ENCODE peak calls at places on chromosome 15, in seven cellular contexts. Z is Panc1; B is cardiac muscle cell; A is CD8-positive, alpha-beta memory T cell; N is neural progenitor cell; S is PC-3; D is sigmoid colon. Y is an unnamed sample.

GRCh38 chr15:89556413-89557262 is 18.6 kb upstream of the TICRR start:
- DNase-seq in Z (peak; percentile 60), D (no peak), S (peak; percentile 91), A (peak; percentile 57), N (peak; percentile 85), B (peak; percentile 85), Y (peak; percentile 25)

GRCh38 chr15:89743011-89743410 is 8.0 kb downstream of the MESP1 start:
- DNase-seq in N (no peak), S (no peak), D (no peak), B (no peak), Z (no peak), A (no peak), Y (no peak)

GRCh38 chr15:71115567-71116351 is 488 bp downstream of the THSD4 start:
- DNase-seq in B (peak; percentile 50), A (no peak), Z (no peak), D (no peak), S (peak; percentile 62), N (peak; percentile 75), Y (peak; percentile 76)

GRCh38 chr15:67109141-67110034 is 44.0 kb downstream of the SMAD3 start:
- DNase-seq in A (no peak), Z (no peak), N (no peak), B (no peak), S (no peak), D (peak; percentile 86), Y (peak; percentile 48)

GRCh38 chr15:35827949-35828348 is 282.0 kb upstream of the DPH6 start:
- DNase-seq in N (no peak), B (no peak), D (no peak), Z (no peak), A (no peak), S (no peak), Y (no peak)

GRCh38 chr15:66706225-66706732 is 4.2 kb downstream of the SMAD6 start:
- DNase-seq in B (peak; percentile 41), A (no peak), Z (no peak), N (peak; percentile 78), D (no peak), S (no peak), Y (no peak)

GRCh38 chr15:96158938-96159337 is 171.6 kb upstream of the NR2F2 start:
- DNase-seq in B (no peak), N (no peak), S (no peak), Z (no peak), A (no peak), D (no peak), Y (no peak)

GRCh38 chr15:96331942-96332853 is 1.7 kb downstream of the NR2F2 start:
- DNase-seq in N (peak; percentile 59), S (peak; percentile 49), A (no peak), D (peak; percentile 77), Z (no peak), B (peak; percentile 56), Y (no peak)

GRCh38 chr15:89784686-89784960 is 8.5 kb downstream of the MESP2 start:
- DNase-seq in A (no peak), Z (no peak), N (no peak), S (no peak), D (no peak), B (no peak), Y (no peak)

GRCh38 chr15:94263341-94264273 is 32.2 kb downstream of the MCTP2 start:
- DNase-seq in S (no peak), N (no peak), Z (no peak), D (no peak), B (no peak), A (no peak), Y (no peak)

GRCh38 chr15:49265911-49266310 is 95.9 kb downstream of the GALK2 start:
- DNase-seq in B (no peak), D (no peak), A (no peak), S (no peak), Z (no peak), N (no peak), Y (no peak)

GRCh38 chr15:60791216-60791615 is 312.3 kb upstream of the ICE2 start:
- DNase-seq in B (no peak), Z (no peak), N (no peak), D (no peak), S (no peak), A (no peak), Y (no peak)

GRCh38 chr15:75843618-75844610 is 667 bp downstream of the UBE2Q2 start:
- DNase-seq in Z (no peak), B (peak; percentile 69), D (peak; percentile 84), N (peak; percentile 74), S (peak; percentile 44), A (peak; percentile 67), Y (peak; percentile 47)

GRCh38 chr15:91271565-91272153 is 171.6 kb downstream of the SV2B start:
- DNase-seq in Z (peak; percentile 52), B (peak; percentile 74), S (peak; percentile 82), A (peak; percentile 65), N (peak; percentile 86), D (no peak), Y (no peak)

GRCh38 chr15:69829974-69830373 is 267.7 kb downstream of the TLE3 start:
- DNase-seq in D (no peak), B (no peak), N (no peak), S (no peak), A (no peak), Z (no peak), Y (no peak)

GRCh38 chr15:36882487-36883108 is 217.8 kb downstream of the MEIS2 start:
- DNase-seq in N (peak; percentile 62), A (no peak), S (peak; percentile 57), B (peak; percentile 52), D (no peak), Z (no peak), Y (no peak)

GRCh38 chr15:39426552-39427532 is 154.0 kb upstream of the THBS1 start:
- DNase-seq in A (peak; percentile 89), B (no peak), D (peak; percentile 77), N (peak; percentile 21), S (no peak), Z (no peak), Y (no peak)

GRCh38 chr15:48645558-48646330 is at the start of gene FBN1:
- DNase-seq in D (peak; percentile 90), S (peak; percentile 28), Z (no peak), B (peak; percentile 70), A (no peak), N (peak; percentile 94), Y (peak; percentile 15)

GRCh38 chr15:59154268-59154667 is 49.3 kb downstream of the CCNB2 start:
- DNase-seq in A (no peak), Z (no peak), D (no peak), S (no peak), B (no peak), N (no peak), Y (no peak)

GRCh38 chr15:25850154-25851111 is 12.7 kb downstream of the ATP10A start:
- DNase-seq in D (peak; percentile 91), N (peak; percentile 67), B (peak; percentile 51), Z (peak; percentile 28), S (peak; percentile 79), A (peak; percentile 80), Y (peak; percentile 43)
- H3K4me1 ChIP-seq in D (peaks cover 20% of the 10 kb centered on the region), N (peaks cover 24% of the 10 kb centered on the region), B (no peaks in the 10 kb centered on the region), Z (peaks cover 5% of the 10 kb centered on the region), S (peaks cover 16% of the 10 kb centered on the region), A (peaks cover 90% of the 10 kb centered on the region), Y (no peaks in the 10 kb centered on the region)

GRCh38 chr15:77964193-77964592 is 113.3 kb downstream of the TBC1D2B start:
- DNase-seq in A (no peak), D (no peak), S (no peak), Z (no peak), B (no peak), N (no peak), Y (no peak)

GRCh38 chr15:77959094-77959879 is 118.2 kb downstream of the TBC1D2B start:
- DNase-seq in Z (no peak), D (peak; percentile 88), B (peak; percentile 79), N (peak; percentile 80), A (peak; percentile 81), S (peak; percentile 79), Y (peak; percentile 92)
- H3K4me3 ChIP-seq in Z (peak overlapping the region; percentile 23), D (peak overlapping the region; percentile 23), B (no peak overlapping the region), N (no peak overlapping the region), A (no peak overlapping the region), S (peak overlapping the region; percentile 59), Y (peak overlapping the region; percentile 6)

GRCh38 chr15:74123685-74124084 is 6.7 kb upstream of the ISLR2 start:
- DNase-seq in Z (no peak), S (no peak), B (no peak), N (no peak), D (no peak), A (no peak), Y (no peak)
- H3K27ac ChIP-seq in Z (no peak overlapping the region), S (no peak overlapping the region), B (no peak overlapping the region), N (no peak overlapping the region), D (no peak overlapping the region), A (no peak overlapping the region), Y (no peak overlapping the region)

GRCh38 chr15:64682255-64682654 is 93.1 kb downstream of the RBPMS2 start:
- DNase-seq in Z (no peak), D (no peak), N (no peak), A (no peak), B (no peak), S (no peak), Y (no peak)
- H3K4me1 ChIP-seq in Z (peaks cover 6% of the 10 kb centered on the region), D (no peaks in the 10 kb centered on the region), N (no peaks in the 10 kb centered on the region), A (no peaks in the 10 kb centered on the region), B (no peaks in the 10 kb centered on the region), S (no peaks in the 10 kb centered on the region), Y (no peaks in the 10 kb centered on the region)

GRCh38 chr15:68558318-68559305 is 20.2 kb upstream of the CORO2B start:
- DNase-seq in S (no peak), D (peak; percentile 60), N (peak; percentile 51), A (no peak), B (no peak), Z (no peak), Y (no peak)
- H3K4me3 ChIP-seq in S (no peak overlapping the region), D (peak overlapping the region; percentile 48), N (peak overlapping the region; percentile 47), A (peak overlapping the region; percentile 36), B (no peak overlapping the region), Z (peak overlapping the region; percentile 30), Y (no peak overlapping the region)

DNA sequence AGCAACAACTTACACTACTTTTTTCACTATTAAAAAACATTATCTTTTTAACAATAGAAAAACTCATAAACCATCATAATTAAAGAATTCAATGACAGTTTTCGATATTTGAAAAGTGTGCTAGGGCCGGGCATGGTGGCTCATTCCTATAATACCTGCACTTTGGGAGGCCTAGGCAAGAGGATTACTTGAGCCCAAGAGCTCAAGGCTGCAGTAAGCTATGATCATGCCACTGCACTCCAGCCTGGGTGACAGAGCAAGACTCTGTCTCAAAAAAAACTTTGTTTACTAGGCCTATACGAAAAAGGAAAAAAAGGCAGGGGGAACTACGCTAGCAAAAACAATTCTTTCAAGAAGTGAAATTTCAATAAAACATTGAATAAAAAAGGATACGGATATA is 28.1 kb downstream of the AVEN start:
- DNase-seq in N (no peak), B (no peak), S (no peak), Z (no peak), A (no peak), D (no peak), Y (no peak)
- H3K27ac ChIP-seq in N (no peak overlapping the region), B (no peak overlapping the region), S (no peak overlapping the region), Z (no peak overlapping the region), A (no peak overlapping the region), D (no peak overlapping the region), Y (no peak overlapping the region)

DNA sequence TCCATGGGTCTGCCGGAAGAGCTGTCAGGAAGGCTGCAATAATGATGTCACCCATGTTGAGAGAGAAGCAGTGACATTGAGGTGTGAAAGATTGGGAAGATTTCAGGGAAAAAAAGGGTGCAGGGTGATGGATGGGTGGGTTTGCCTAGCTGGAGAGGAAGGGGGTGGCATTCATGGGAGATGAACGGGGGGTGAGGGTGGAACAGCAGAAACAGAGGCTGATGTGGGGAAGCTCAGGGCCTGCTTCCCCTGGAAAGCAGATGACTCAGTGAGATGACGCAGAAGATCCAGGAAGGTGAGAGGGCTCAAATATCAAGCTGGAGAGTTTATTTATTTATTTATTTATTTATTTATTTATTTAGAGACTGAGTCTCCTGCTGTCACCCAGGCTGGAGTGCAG is 19.8 kb upstream of the IREB2 start:
- DNase-seq in N (no peak), A (no peak), S (peak; percentile 49), B (no peak), D (no peak), Z (no peak), Y (no peak)
- H3K4me1 ChIP-seq in N (no peaks in the 10 kb centered on the region), A (no peaks in the 10 kb centered on the region), S (peaks cover 4% of the 10 kb centered on the region), B (no peaks in the 10 kb centered on the region), D (no peaks in the 10 kb centered on the region), Z (no peaks in the 10 kb centered on the region), Y (no peaks in the 10 kb centered on the region)

Y was measured in pancreas.